ENCODE peak calls at places on chromosomes 3 and 15, in five cellular contexts. One of them, this sample, is unnamed. For H3K36me3, the result is how much of the 10 kb centered on the place peaks cover.

GRCh38 chr3:123096701-123097100 is 29.9 kb downstream of the PDIA5 start:
- DNase-seq in left lung: no peak
- DNase-seq in hepatocyte: peak
- DNase-seq in testis: peak
- DNase-seq in spleen: peak
- DNase-seq in this sample: no peak

GRCh38 chr15:29859981-29860745 is 37.9 kb upstream of the TJP1 start:
- DNase-seq in left lung: no peak
- DNase-seq in hepatocyte: no peak
- DNase-seq in testis: no peak
- DNase-seq in spleen: no peak
- DNase-seq in this sample: no peak

GRCh38 chr3:52277972-52278509 is 408 bp downstream of the WDR82 start:
- DNase-seq in left lung: no peak
- DNase-seq in hepatocyte: peak
- DNase-seq in testis: peak
- DNase-seq in spleen: peak
- DNase-seq in this sample: no peak

GRCh38 chr3:35778201-35778600 is 138.9 kb downstream of the ARPP21 start:
- DNase-seq in left lung: no peak
- DNase-seq in hepatocyte: peak
- DNase-seq in testis: no peak
- DNase-seq in spleen: no peak
- DNase-seq in this sample: no peak

GRCh38 chr3:42960781-42961180 is 18.3 kb upstream of the GASK1A start:
- DNase-seq in left lung: no peak
- DNase-seq in hepatocyte: no peak
- DNase-seq in testis: no peak
- DNase-seq in spleen: no peak
- DNase-seq in this sample: no peak

GRCh38 chr3:189233225-189233858 is 61.6 kb downstream of the TPRG1 start:
- DNase-seq in left lung: peak
- DNase-seq in hepatocyte: peak
- DNase-seq in testis: peak
- DNase-seq in spleen: no peak
- DNase-seq in this sample: no peak

GRCh38 chr3:98727638-98728037 is 35.5 kb upstream of the ST3GAL6 start:
- DNase-seq in left lung: no peak
- DNase-seq in hepatocyte: no peak
- DNase-seq in testis: no peak
- DNase-seq in spleen: no peak
- DNase-seq in this sample: no peak

GRCh38 chr3:40582401-40583027 is 57.8 kb downstream of the ZNF621 start:
- DNase-seq in left lung: no peak
- DNase-seq in hepatocyte: no peak
- DNase-seq in testis: no peak
- DNase-seq in spleen: no peak
- DNase-seq in this sample: no peak

GRCh38 chr15:53611145-53611920 is 148.1 kb downstream of the WDR72 start:
- DNase-seq in left lung: no peak
- DNase-seq in hepatocyte: no peak
- DNase-seq in testis: no peak
- DNase-seq in spleen: no peak
- DNase-seq in this sample: no peak

GRCh38 chr15:36371509-36371908 is 207.9 kb upstream of the CDIN1 start:
- DNase-seq in left lung: no peak
- DNase-seq in hepatocyte: no peak
- DNase-seq in testis: no peak
- DNase-seq in spleen: no peak
- DNase-seq in this sample: no peak

GRCh38 chr3:174355505-174355904 is 503.6 kb upstream of the NAALADL2 start:
- DNase-seq in left lung: no peak
- DNase-seq in hepatocyte: peak
- DNase-seq in testis: no peak
- DNase-seq in spleen: no peak
- DNase-seq in this sample: no peak

GRCh38 chr3:154229217-154229590 is 95.1 kb downstream of the DHX36 start:
- DNase-seq in left lung: no peak
- DNase-seq in hepatocyte: peak
- DNase-seq in testis: no peak
- DNase-seq in spleen: no peak
- DNase-seq in this sample: no peak

GRCh38 chr3:120550546-120550945 is 45.6 kb upstream of the NDUFB4 start:
- DNase-seq in left lung: no peak
- DNase-seq in hepatocyte: no peak
- DNase-seq in testis: no peak
- DNase-seq in spleen: no peak
- DNase-seq in this sample: no peak

GRCh38 chr3:147113293-147114045 is 292.9 kb downstream of the ZIC4 start:
- DNase-seq in left lung: no peak
- DNase-seq in hepatocyte: no peak
- DNase-seq in testis: no peak
- DNase-seq in spleen: no peak
- DNase-seq in this sample: no peak

GRCh38 chr3:111595239-111595638 is at the start of gene ZBED2:
- DNase-seq in left lung: peak
- DNase-seq in hepatocyte: no peak
- DNase-seq in testis: no peak
- DNase-seq in spleen: no peak
- DNase-seq in this sample: no peak

GRCh38 chr15:62749445-62749844 is 293.1 kb upstream of the TPM1 start:
- DNase-seq in left lung: no peak
- DNase-seq in hepatocyte: no peak
- DNase-seq in testis: no peak
- DNase-seq in spleen: no peak
- DNase-seq in this sample: no peak

GRCh38 chr15:89912145-89912673 is 543 bp downstream of the ARPIN start:
- DNase-seq in left lung: no peak
- DNase-seq in hepatocyte: peak
- DNase-seq in testis: peak
- DNase-seq in spleen: peak
- DNase-seq in this sample: peak

GRCh38 chr3:120429921-120430361 is 20.9 kb downstream of the FSTL1 start:
- DNase-seq in left lung: no peak
- DNase-seq in hepatocyte: no peak
- DNase-seq in testis: no peak
- DNase-seq in spleen: no peak
- DNase-seq in this sample: no peak

DNA sequence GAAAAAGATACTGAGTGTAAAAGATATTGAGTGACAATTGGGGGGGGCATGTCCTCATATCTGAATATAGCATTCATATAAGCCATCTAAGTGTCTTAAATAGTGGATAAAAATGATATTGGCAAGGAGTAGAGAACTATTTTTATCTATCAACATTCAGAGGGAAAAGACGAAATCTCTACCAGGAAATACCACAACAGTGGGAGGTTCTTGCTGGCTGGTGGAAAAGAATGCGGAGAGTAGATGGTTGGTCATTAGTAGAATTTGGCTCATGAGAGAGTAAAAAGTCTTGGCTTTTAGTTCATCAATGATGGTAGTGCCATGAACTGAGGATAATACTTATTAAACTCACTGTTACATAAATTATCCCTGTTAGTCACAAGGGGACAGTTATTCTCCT is 4.8 kb upstream of the TCF12 start:
- DNase-seq in left lung: no peak
- DNase-seq in hepatocyte: no peak
- DNase-seq in testis: no peak
- DNase-seq in spleen: no peak
- DNase-seq in this sample: no peak
- H3K4me3 ChIP-seq in left lung: no peak
- H3K4me3 ChIP-seq in hepatocyte: no peak
- H3K4me3 ChIP-seq in testis: no peak
- H3K4me3 ChIP-seq in spleen: no peak
- H3K4me3 ChIP-seq in this sample: no peak

DNA sequence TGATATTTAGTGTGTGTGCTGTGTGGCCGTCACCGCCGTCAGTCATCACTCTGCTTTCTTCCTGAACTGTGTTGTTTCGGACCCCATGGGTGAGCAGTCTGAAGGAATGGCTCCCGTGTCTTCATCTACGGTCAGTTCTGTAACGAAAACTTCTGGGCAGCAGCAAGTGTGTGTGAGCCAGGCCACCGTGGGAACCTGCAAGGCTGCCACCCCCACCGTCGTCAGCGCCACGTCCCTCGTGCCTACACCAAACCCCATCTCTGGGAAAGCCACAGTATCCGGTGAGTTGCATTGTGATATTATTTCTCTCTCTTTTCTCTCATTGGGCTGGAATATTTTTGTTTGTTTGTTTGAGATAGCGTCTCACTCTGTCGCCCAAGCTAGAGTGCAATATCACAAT is 34.7 kb downstream of the MAP6D1 start:
- DNase-seq in left lung: no peak
- DNase-seq in hepatocyte: no peak
- DNase-seq in testis: no peak
- DNase-seq in spleen: peak
- DNase-seq in this sample: no peak
- H3K36me3 ChIP-seq in left lung: under half
- H3K36me3 ChIP-seq in hepatocyte: under half
- H3K36me3 ChIP-seq in testis: under half
- H3K36me3 ChIP-seq in spleen: half or more
- H3K36me3 ChIP-seq in this sample: half or more

GRCh38 chr3:194488007-194488742 is 1.4 kb upstream of the ATP13A3 start:
- DNase-seq in left lung: peak
- DNase-seq in hepatocyte: no peak
- DNase-seq in testis: no peak
- DNase-seq in spleen: no peak
- DNase-seq in this sample: no peak
- H3K4me3 ChIP-seq in left lung: peak
- H3K4me3 ChIP-seq in hepatocyte: no peak
- H3K4me3 ChIP-seq in testis: peak
- H3K4me3 ChIP-seq in spleen: peak
- H3K4me3 ChIP-seq in this sample: peak

GRCh38 chr15:40295870-40296560 is 11.7 kb downstream of the PLCB2 start:
- DNase-seq in left lung: no peak
- DNase-seq in hepatocyte: no peak
- DNase-seq in testis: no peak
- DNase-seq in spleen: peak
- DNase-seq in this sample: no peak
- H3K36me3 ChIP-seq in left lung: under half
- H3K36me3 ChIP-seq in hepatocyte: under half
- H3K36me3 ChIP-seq in testis: under half
- H3K36me3 ChIP-seq in spleen: under half
- H3K36me3 ChIP-seq in this sample: under half